ENCODE peak calls at places on chromosomes 16 and 17, in ten cellular contexts. Z is AG09319; S is GM04504; Q is fibroblast of lung; Y is A172; L is AG04449; E is stimulated activated CD4-positive, alpha-beta T cell treated with anti-CD3 and anti-CD28 coated beads, Interleukin-2, amount 100 ng/mL, for 48 hours; B is mesothelial cell of epicardium; U is activated effector memory CD4-positive, alpha-beta T cell treated with Interleukin-2 at 50 U/mL for 16 hours; X is NCI-H2081. J is an unnamed sample.

GRCh38 chr16:69938981-69939820 is 11.9 kb upstream of the CLEC18A start:
- DNase-seq in E (no peak), Q (no peak), S (no peak), X (no peak), B (no peak), L (no peak), Y (no peak), Z (no peak), U (no peak), J (no peak)

GRCh38 chr17:33342025-33342424 is 48.9 kb upstream of the ASIC2 start:
- DNase-seq in Z (no peak), Y (no peak), Q (no peak), E (no peak), B (no peak), L (no peak), X (no peak), U (no peak), S (no peak), J (no peak)

GRCh38 chr17:20852541-20853370 is 190.1 kb downstream of the USP22 start:
- DNase-seq in U (no peak), E (no peak), Z (no peak), L (no peak), S (no peak), X (peak; percentile 41), Q (peak; percentile 13), Y (peak; percentile 16), B (no peak), J (peak; percentile 1)

GRCh38 chr16:20300312-20301097 is 26.8 kb downstream of the GP2 start:
- DNase-seq in Y (peak; percentile 56), S (peak; percentile 11), X (peak; percentile 15), B (no peak), U (no peak), L (no peak), Q (peak; percentile 41), Z (peak; percentile 5), E (peak; percentile 24), J (peak; percentile 56)

GRCh38 chr16:84048871-84049270 is 6.3 kb upstream of the SLC38A8 start:
- DNase-seq in S (no peak), X (no peak), U (no peak), Y (no peak), Q (no peak), E (no peak), L (no peak), B (no peak), Z (no peak), J (no peak)

GRCh38 chr17:62805234-62805633 is 2.9 kb downstream of the MARCHF10 start:
- DNase-seq in Q (no peak), X (no peak), Z (no peak), Y (no peak), U (no peak), S (no peak), L (no peak), B (no peak), E (no peak), J (no peak)

GRCh38 chr16:84218176-84218776 is 21.5 kb downstream of the KCNG4 start:
- DNase-seq in Z (no peak), B (no peak), L (no peak), E (no peak), Y (no peak), Q (no peak), X (no peak), S (no peak), U (no peak), J (no peak)

GRCh38 chr17:55690105-55690508 is 32.6 kb downstream of the TMEM100 start:
- DNase-seq in Y (no peak), B (no peak), E (no peak), X (no peak), Q (peak; percentile 37), U (no peak), Z (peak; percentile 48), S (no peak), L (no peak), J (no peak)